ENCODE peak calls at places on chromosomes 3 and 15, in four cellular contexts. Q is K562, M is HepG2, R is GM12878. B is an unnamed sample.

GRCh38 chr3:136070953-136071949 is 105.7 kb downstream of the PPP2R3A start:
- DNase-seq in M (no peak), Q (no peak), R (no peak), B (no peak)

GRCh38 chr3:150235799-150236198 is 172.3 kb upstream of the TSC22D2 start:
- DNase-seq in R (no peak), M (no peak), Q (no peak), B (no peak)

GRCh38 chr15:100174532-100174931 is 167.2 kb downstream of the ADAMTS17 start:
- DNase-seq in R (no peak), Q (no peak), M (no peak), B (no peak)

GRCh38 chr15:80309769-80310384 is 57.9 kb upstream of the CTXND1 start:
- DNase-seq in R (no peak), Q (peak), M (peak), B (peak)

GRCh38 chr15:31216210-31216911 is 110.3 kb upstream of the KLF13 start:
- DNase-seq in M (peak), R (no peak), Q (peak), B (no peak)

GRCh38 chr3:64188810-64189560 is 36.3 kb downstream of the PRICKLE2 start:
- DNase-seq in Q (no peak), R (no peak), M (no peak), B (peak)

GRCh38 chr3:33426068-33426467 is 14.1 kb downstream of the UBP1 start:
- DNase-seq in M (no peak), R (no peak), Q (no peak), B (no peak)

GRCh38 chr15:29029651-29030195 is 143.9 kb downstream of the APBA2 start:
- DNase-seq in M (no peak), R (no peak), Q (no peak), B (no peak)

GRCh38 chr15:88871313-88871712 is 24.0 kb downstream of the HAPLN3 start:
- DNase-seq in R (no peak), Q (no peak), M (no peak), B (no peak)

GRCh38 chr3:42544492-42545283 is 37.1 kb downstream of the SEC22C start:
- DNase-seq in R (no peak), Q (no peak), M (peak), B (no peak)

GRCh38 chr3:45035441-45036301 is 9.6 kb downstream of the CLEC3B start:
- DNase-seq in M (no peak), R (no peak), Q (no peak), B (no peak)

GRCh38 chr3:144273611-144274010 is 302.0 kb downstream of the DIPK2A start:
- DNase-seq in Q (no peak), M (no peak), R (no peak), B (no peak)

GRCh38 chr3:134487406-134487805 is 1.5 kb downstream of the CEP63 start:
- DNase-seq in R (no peak), M (no peak), Q (no peak), B (no peak)

GRCh38 chr3:61910732-61911131 is 349.4 kb downstream of the PTPRG start:
- DNase-seq in R (no peak), M (no peak), Q (no peak), B (no peak)

GRCh38 chr3:194275231-194275671 is 75.9 kb downstream of the CPN2 start:
- DNase-seq in M (no peak), Q (peak), R (no peak), B (no peak)

GRCh38 chr3:172853911-172854648 is 103.6 kb downstream of the ECT2 start:
- DNase-seq in M (no peak), Q (no peak), R (no peak), B (no peak)

GRCh38 chr15:80418892-80419537 is 14.8 kb downstream of the ARNT2 start:
- DNase-seq in R (no peak), Q (peak), M (peak), B (peak)

GRCh38 chr15:71547066-71547465 is 263.3 kb upstream of the NR2E3 start:
- DNase-seq in R (no peak), M (no peak), Q (no peak), B (peak)

GRCh38 chr15:68205558-68205944 is 419 bp upstream of the CALML4 start:
- DNase-seq in Q (no peak), M (no peak), R (no peak), B (no peak)

GRCh38 chr15:59591372-59591771 is 20.2 kb upstream of the GCNT3 start:
- DNase-seq in Q (no peak), M (no peak), R (no peak), B (no peak)

GRCh38 chr3:19885468-19885867 is 48.5 kb downstream of the EFHB start:
- DNase-seq in M (peak), R (no peak), Q (peak), B (peak)

GRCh38 chr15:75112278-75112847 is 89.0 kb downstream of the PPCDC start:
- DNase-seq in M (no peak), R (no peak), Q (peak), B (no peak)

GRCh38 chr15:93319121-93319814 is 230.3 kb upstream of the RGMA start:
- DNase-seq in M (no peak), R (no peak), Q (peak), B (no peak)

GRCh38 chr15:93321881-93322282 is 232.9 kb upstream of the RGMA start:
- DNase-seq in R (no peak), M (peak), Q (no peak), B (no peak)

GRCh38 chr15:93314245-93314644 is 225.2 kb upstream of the RGMA start:
- DNase-seq in Q (no peak), R (no peak), M (no peak), B (no peak)

GRCh38 chr15:93312891-93313486 is 224.0 kb upstream of the RGMA start:
- DNase-seq in Q (no peak), M (no peak), R (no peak), B (no peak)

GRCh38 chr15:93317772-93318171 is 228.8 kb upstream of the RGMA start:
- DNase-seq in R (no peak), M (no peak), Q (no peak), B (no peak)
- TF ChIP-seq FOXK2 in R (no peak), M (no peak), Q (no peak), B (no peak)

DNA sequence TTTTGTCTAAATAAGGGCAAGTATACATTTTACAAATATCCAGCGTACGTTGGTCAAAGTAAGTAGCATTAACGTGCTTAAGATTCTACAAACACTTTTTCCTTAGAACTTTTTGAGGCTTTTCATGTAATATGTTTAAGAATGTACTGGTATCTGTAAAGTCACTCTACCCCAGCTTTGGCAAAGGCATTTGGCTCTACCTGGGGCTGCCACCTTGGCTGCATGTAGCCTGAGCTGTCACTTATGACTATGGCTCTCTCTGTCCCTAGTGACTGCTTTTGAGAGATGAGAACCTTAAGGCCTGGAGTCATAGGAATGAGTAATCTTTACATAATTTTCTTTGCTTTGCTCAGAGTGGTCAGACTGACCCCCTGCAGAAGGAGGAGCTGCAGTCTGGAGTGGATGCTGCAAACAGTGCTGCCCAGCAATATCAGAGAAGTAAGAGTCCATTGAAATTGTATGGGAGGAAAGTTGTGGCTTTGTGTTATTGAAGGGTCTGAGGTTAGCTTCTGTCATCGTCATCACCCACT is 61.2 kb downstream of the IQGAP1 start:
- DNase-seq in R (no peak), Q (no peak), M (no peak), B (no peak)
- TF ChIP-seq TARDBP in R (no peak), Q (no peak), M (no peak), B (no peak)

GRCh38 chr3:76497636-76498035 is 542.3 kb upstream of the ROBO2 start:
- DNase-seq in R (no peak), M (peak), Q (no peak), B (no peak)

GRCh38 chr3:76502076-76502475 is 537.8 kb upstream of the ROBO2 start:
- DNase-seq in Q (no peak), R (no peak), M (no peak), B (no peak)

GRCh38 chr3:76501315-76501714 is 538.6 kb upstream of the ROBO2 start:
- DNase-seq in M (no peak), Q (no peak), R (no peak), B (no peak)

GRCh38 chr3:76505202-76505875 is 534.6 kb upstream of the ROBO2 start:
- DNase-seq in R (no peak), M (no peak), Q (no peak), B (no peak)

DNA sequence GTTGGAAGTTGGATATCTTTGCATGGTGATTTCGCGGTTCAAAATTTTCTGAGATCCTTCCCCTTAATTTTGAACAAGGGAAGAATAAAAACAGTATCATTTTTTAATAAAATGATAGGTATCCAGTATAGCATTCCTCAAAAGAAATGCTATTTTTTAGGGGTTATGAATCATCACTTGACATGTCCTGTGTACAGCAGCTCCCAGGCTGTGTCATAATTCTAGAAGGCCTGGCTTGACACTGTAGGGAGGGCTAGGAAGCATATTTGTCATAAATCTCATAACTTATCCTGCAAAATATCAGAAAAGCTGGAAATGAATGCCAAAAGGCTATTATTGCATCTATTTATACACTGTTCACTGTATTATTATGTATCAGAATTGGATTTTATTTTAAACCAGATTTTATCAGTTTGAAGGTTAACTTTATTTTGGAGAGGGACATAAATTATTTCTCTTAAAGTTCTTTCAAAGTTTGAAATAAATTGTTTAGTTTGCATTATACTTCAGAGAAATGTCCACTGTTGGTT is 539.1 kb upstream of the ROBO2 start:
- DNase-seq in R (no peak), M (no peak), Q (no peak), B (no peak)
- TF ChIP-seq FOXK2 in R (no peak), M (no peak), Q (no peak), B (no peak)

DNA sequence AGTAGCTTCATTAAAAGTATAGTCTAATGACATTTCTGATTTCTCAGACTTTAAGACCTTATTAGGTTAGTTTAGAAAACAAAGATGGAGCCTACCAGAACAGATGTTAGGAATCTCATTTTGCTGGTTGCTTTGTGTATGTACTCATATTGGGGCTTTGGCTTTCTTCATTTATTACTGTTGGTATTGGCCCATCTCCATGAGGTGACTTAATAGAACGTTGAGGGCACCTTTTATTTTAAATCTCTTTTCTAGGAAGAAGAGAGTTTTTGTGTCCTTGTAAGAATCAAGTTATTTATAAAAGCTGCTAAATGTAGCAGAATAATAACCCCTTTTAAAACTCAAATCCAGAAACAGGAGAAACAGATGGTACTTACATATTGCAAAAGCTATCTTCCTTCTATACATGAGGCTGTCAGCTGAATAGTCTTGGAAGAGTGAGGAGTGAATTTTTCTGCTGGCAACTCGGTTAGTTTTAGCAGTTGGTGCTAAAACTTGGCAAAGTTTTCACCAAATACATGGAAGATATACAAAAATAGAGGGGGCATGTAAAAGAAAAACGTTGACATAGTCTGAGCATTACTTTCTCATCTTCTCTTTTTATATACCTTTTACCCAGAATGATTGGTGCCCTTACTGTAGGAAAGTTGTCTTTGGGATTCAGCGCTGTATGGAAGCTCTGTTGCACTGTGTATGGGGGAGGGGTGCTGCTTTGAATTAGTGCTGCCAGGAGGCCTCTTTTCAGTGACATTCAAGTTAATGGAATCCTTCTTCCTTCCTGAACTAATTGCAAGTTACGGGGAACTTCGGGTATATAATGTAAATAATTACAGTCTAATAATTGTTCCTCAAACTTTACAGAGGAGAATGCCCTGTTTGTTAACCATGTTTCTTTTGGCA is 35.8 kb downstream of the CTNNB1 start:
- DNase-seq in R (no peak), Q (no peak), M (no peak), B (no peak)
- TF ChIP-seq TARDBP in R (no peak), Q (no peak), M (no peak), B (no peak)

GRCh38 chr3:149023951-149024350 is 32.6 kb downstream of the GYG1 start:
- DNase-seq in M (no peak), Q (no peak), R (no peak), B (no peak)
- TF ChIP-seq FOXK2 in M (no peak), Q (no peak), R (no peak), B (no peak)

DNA sequence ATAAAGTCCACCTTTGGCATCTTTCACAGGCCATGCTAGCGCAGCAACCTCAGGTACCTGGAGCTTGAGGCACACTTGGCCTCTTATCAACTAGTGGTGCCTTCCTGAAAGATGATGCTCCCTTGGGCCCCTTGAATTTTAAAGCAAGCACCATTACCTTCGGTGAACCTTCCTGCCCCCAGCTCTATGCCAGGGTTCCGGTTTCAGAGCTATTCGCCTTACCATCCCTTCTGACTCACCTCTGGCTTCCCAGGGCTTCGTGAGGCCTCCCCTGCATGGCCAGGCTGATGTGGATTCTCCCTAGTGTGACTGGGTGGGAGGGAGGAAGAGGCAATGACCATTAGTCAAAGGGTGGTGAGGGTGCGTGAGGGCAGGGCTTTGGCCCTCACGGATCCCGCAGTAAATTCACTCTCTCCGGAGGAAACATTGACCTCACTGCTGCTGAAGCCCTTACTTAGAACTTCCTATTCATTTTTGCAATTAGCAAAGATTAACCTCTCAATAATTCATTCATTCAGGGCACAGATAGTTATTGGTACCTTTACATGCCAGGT is 16.3 kb downstream of the BHLHE40 start:
- DNase-seq in Q (no peak), M (no peak), R (no peak), B (no peak)
- TF ChIP-seq TARDBP in Q (no peak), M (no peak), R (no peak), B (no peak)

B was measured in HEK293T.